ENCODE peak calls at places on chromosomes 13 and 19, in ten cellular contexts. J is HT-29; T is left colon; D is GM13976; C is memory B cell; A is iPS-NIHi11; Z is activated CD4-positive, alpha-beta T cell treated with anti-CD3 and anti-CD28 coated beads for 1 hour; E is heart left ventricle; R is PC-3; M is activated effector memory CD4-positive, alpha-beta T cell treated with anti-CD3 and anti-CD28 coated beads, Interleukin-2, amount 50 U/mL, for 16 hours. W is an unnamed sample.
A peak's percentile ranks its signal among the peaks of the same experiment; 100 is the strongest.

GRCh38 chr13:50124536-50125305 is 109.5 kb downstream of the KCNRG start:
- DNase-seq in J (peak; percentile 58), T (no peak), D (peak; percentile 58), C (peak; percentile 90), A (peak; percentile 57), Z (peak; percentile 92), E (peak; percentile 60), R (peak; percentile 25), M (peak; percentile 97), W (peak; percentile 98)

GRCh38 chr13:112702341-112702982 is 12.6 kb downstream of the ATP11A start:
- DNase-seq in J (no peak), T (no peak), D (no peak), C (no peak), A (no peak), Z (no peak), E (no peak), R (no peak), M (peak; percentile 33), W (peak; percentile 65)

GRCh38 chr13:113605866-113606438 is 21.4 kb downstream of the TFDP1 start:
- DNase-seq in J (no peak), T (no peak), D (no peak), C (no peak), A (no peak), Z (no peak), E (no peak), R (no peak), M (no peak), W (peak; percentile 67)

GRCh38 chr13:111177081-111177711 is 62.1 kb downstream of the ARHGEF7 start:
- DNase-seq in J (no peak), T (peak; percentile 43), D (no peak), C (no peak), A (no peak), Z (no peak), E (peak; percentile 82), R (no peak), M (peak; percentile 74), W (no peak)

GRCh38 chr13:83453723-83454122 is 428.6 kb downstream of the SLITRK1 start:
- DNase-seq in J (no peak), T (no peak), D (no peak), C (no peak), A (no peak), Z (no peak), E (no peak), R (no peak), M (no peak), W (no peak)

GRCh38 chr13:97285221-97285955 is 63.3 kb downstream of the MBNL2 start:
- DNase-seq in J (no peak), T (no peak), D (no peak), C (no peak), A (no peak), Z (no peak), E (no peak), R (no peak), M (no peak), W (no peak)

GRCh38 chr13:112931028-112931934 is 37.7 kb upstream of the MCF2L start:
- DNase-seq in J (peak; percentile 94), T (peak; percentile 67), D (no peak), C (no peak), A (peak; percentile 88), Z (no peak), E (no peak), R (peak; percentile 80), M (no peak), W (no peak)

GRCh38 chr13:33904431-33904830 is 86.5 kb downstream of the RFC3 start:
- DNase-seq in J (no peak), T (no peak), D (no peak), C (no peak), A (no peak), Z (no peak), E (no peak), R (no peak), M (no peak), W (no peak)

GRCh38 chr13:50712469-50712868 is 131.0 kb downstream of the DLEU7 start:
- DNase-seq in J (no peak), T (no peak), D (no peak), C (no peak), A (no peak), Z (no peak), E (no peak), R (no peak), M (no peak), W (no peak)

GRCh38 chr13:59746291-59746962 is 417.3 kb downstream of the DIAPH3 start:
- DNase-seq in J (no peak), T (no peak), D (no peak), C (no peak), A (no peak), Z (no peak), E (no peak), R (peak; percentile 2), M (no peak), W (no peak)

GRCh38 chr13:101706651-101707050 is 254.2 kb downstream of the ITGBL1 start:
- DNase-seq in J (peak; percentile 7), T (no peak), D (no peak), C (no peak), A (no peak), Z (no peak), E (no peak), R (peak; percentile 71), M (no peak), W (no peak)

GRCh38 chr19:31348416-31349159 is 648 bp downstream of the TSHZ3 start:
- DNase-seq in J (no peak), T (peak; percentile 25), D (no peak), C (no peak), A (no peak), Z (no peak), E (peak; percentile 39), R (no peak), M (peak; percentile 70), W (no peak)